ENCODE peak calls at places on chromosomes 11 and 22, in six cellular contexts. T is stimulated activated CD8-positive, alpha-beta memory T cell treated with anti-CD3 and anti-CD28 coated beads, Interleukin-2, amount 100 ng/mL, for 1 hour; N is activated naive CD4-positive, alpha-beta T cell treated with anti-CD3 and anti-CD28 coated beads, Interleukin-2, amount 50 U/mL, for 72 hours; E is ACHN; P is prostate gland; O is stimulated activated effector memory CD8-positive, alpha-beta T cell treated with anti-CD3 and anti-CD28 coated beads, Interleukin-12 subunit alpha, Interleukin-12 subunit beta, amount 100 ng/mL, for 72 hours. R is an unnamed sample.

GRCh38 chr11:83033367-83033766 is 38.3 kb downstream of the RAB30 start:
- DNase-seq in N (no peak), E (no peak), P (no peak), O (no peak), T (no peak), R (no peak)

GRCh38 chr11:75342231-75342918 is 9.1 kb downstream of the ARRB1 start:
- DNase-seq in T (no peak), P (no peak), E (no peak), N (no peak), O (no peak), R (peak; percentile 61)

GRCh38 chr11:128451651-128452470 is 135.5 kb downstream of the ETS1 start:
- DNase-seq in N (no peak), T (no peak), E (no peak), P (no peak), O (no peak), R (peak; percentile 61)

GRCh38 chr22:17807571-17808410 is 33.5 kb upstream of the BID start:
- DNase-seq in T (no peak), P (no peak), O (no peak), N (no peak), E (no peak), R (peak; percentile 83)

GRCh38 chr11:69488543-69488940 is 7.1 kb downstream of the LINC01488 start:
- DNase-seq in O (no peak), P (no peak), E (no peak), T (no peak), N (no peak), R (no peak)

GRCh38 chr22:29307658-29308147 is 1.3 kb downstream of the GAS2L1 start:
- DNase-seq in O (no peak), P (no peak), E (no peak), N (no peak), T (no peak), R (no peak)

GRCh38 chr11:706439-706956 is 467 bp downstream of the EPS8L2 start:
- DNase-seq in O (no peak), N (peak; percentile 54), P (peak; percentile 30), T (no peak), E (peak; percentile 52), R (peak; percentile 39)

GRCh38 chr11:117183724-117184349 is 5.3 kb downstream of the SIDT2 start:
- DNase-seq in P (peak; percentile 81), N (no peak), O (no peak), E (no peak), T (no peak), R (no peak)

GRCh38 chr11:9574806-9575530 is 1.5 kb downstream of the WEE1 start:
- DNase-seq in E (peak; percentile 77), N (no peak), P (peak; percentile 75), O (no peak), T (no peak), R (peak; percentile 93)

GRCh38 chr11:63007920-63008319 is 7.7 kb downstream of the SLC22A8 start:
- DNase-seq in N (no peak), O (no peak), T (no peak), P (no peak), E (no peak), R (no peak)

GRCh38 chr11:19632435-19632834 is 80.2 kb upstream of the NAV2 start:
- DNase-seq in P (no peak), T (no peak), N (no peak), E (no peak), O (no peak), R (no peak)